ENCODE peak calls at places on chromosomes 16 and 17, in six cellular contexts. P is aorta, M is neural progenitor cell, V is heart left ventricle, Q is prostate gland, O is mammary epithelial cell. B is an unnamed sample.

GRCh38 chr16:50644730-50645129 is 36.4 kb downstream of the SNX20 start:
- DNase-seq in V (no peak), Q (no peak), M (peak; percentile 42), P (no peak), O (peak; percentile 23), B (no peak)

GRCh38 chr17:61294777-61295176 is 104.9 kb upstream of the TBX2 start:
- DNase-seq in P (no peak), O (peak; percentile 48), V (no peak), Q (no peak), M (peak; percentile 30), B (no peak)

GRCh38 chr17:5264930-5265329 is 17.2 kb upstream of the RABEP1 start:
- DNase-seq in O (no peak), V (no peak), P (no peak), Q (no peak), M (no peak), B (no peak)

GRCh38 chr16:1983544-1984346 is at the start of gene GFER:
- DNase-seq in P (peak; percentile 96), V (peak; percentile 92), Q (peak; percentile 75), O (peak; percentile 82), M (peak; percentile 99), B (no peak)

GRCh38 chr17:74777884-74778490 is 1.8 kb upstream of the NAT9 start:
- DNase-seq in M (no peak), P (no peak), V (no peak), Q (no peak), O (no peak), B (no peak)

GRCh38 chr17:75517277-75517865 is 1.0 kb downstream of the TSEN54 start:
- DNase-seq in P (no peak), Q (no peak), V (no peak), O (no peak), M (peak; percentile 33), B (peak; percentile 62)

GRCh38 chr17:74480290-74480689 is 13.9 kb downstream of the CD300A start:
- DNase-seq in P (no peak), Q (no peak), M (no peak), O (no peak), V (no peak), B (no peak)

GRCh38 chr17:76014100-76014924 is 12.8 kb downstream of the EVPL start:
- DNase-seq in M (peak; percentile 93), P (peak; percentile 88), Q (peak; percentile 69), V (peak; percentile 67), O (peak; percentile 61), B (peak; percentile 69)

GRCh38 chr17:74759243-74759801 is 10.9 kb downstream of the NHERF1 start:
- DNase-seq in V (no peak), O (no peak), P (no peak), Q (no peak), M (no peak), B (no peak)

GRCh38 chr16:83675136-83675535 is 132.6 kb upstream of the HSBP1 start:
- DNase-seq in O (no peak), P (no peak), Q (no peak), V (no peak), M (peak; percentile 79), B (no peak)

GRCh38 chr16:73232555-73233422 is 184.9 kb upstream of the ZFHX3 start:
- DNase-seq in P (no peak), V (peak; percentile 59), O (peak; percentile 12), M (no peak), Q (no peak), B (no peak)

GRCh38 chr17:81553018-81553615 is 964 bp upstream of the FAAP100 start:
- DNase-seq in M (peak; percentile 90), Q (peak; percentile 73), V (peak; percentile 65), O (peak; percentile 80), P (peak; percentile 90), B (peak; percentile 86)

GRCh38 chr17:42920106-42920900 is 19.7 kb downstream of the G6PC1 start:
- DNase-seq in V (no peak), P (no peak), Q (no peak), O (no peak), M (peak; percentile 8), B (no peak)

GRCh38 chr17:36661047-36661666 is 59.8 kb downstream of the MRM1 start:
- DNase-seq in O (no peak), V (no peak), M (no peak), P (no peak), Q (no peak), B (no peak)

GRCh38 chr16:66242672-66243071 is 123.8 kb upstream of the CDH5 start:
- DNase-seq in V (no peak), O (no peak), P (peak; percentile 27), Q (no peak), M (no peak), B (no peak)

GRCh38 chr17:18919963-18920362 is 32.0 kb upstream of the SLC5A10 start:
- DNase-seq in O (no peak), Q (no peak), V (no peak), P (no peak), M (no peak), B (no peak)

GRCh38 chr16:24993722-24994686 is 21.2 kb downstream of the ARHGAP17 start:
- DNase-seq in V (no peak), O (peak; percentile 87), M (no peak), P (no peak), Q (no peak), B (no peak)

GRCh38 chr16:73166972-73167550 is 119.1 kb upstream of the ZFHX3 start:
- DNase-seq in Q (no peak), V (no peak), M (no peak), O (peak; percentile 14), P (no peak), B (no peak)

GRCh38 chr17:16465861-16466338 is 26.1 kb downstream of the LRRC75A start:
- DNase-seq in Q (no peak), V (peak; percentile 69), M (no peak), P (no peak), O (no peak), B (no peak)

GRCh38 chr17:29070795-29071194 is 27.9 kb downstream of the PIPOX start:
- DNase-seq in M (no peak), Q (no peak), V (no peak), P (no peak), O (no peak), B (no peak)

GRCh38 chr17:78774456-78774855 is 7.6 kb downstream of the CYTH1 start:
- DNase-seq in V (no peak), M (no peak), O (peak; percentile 48), P (no peak), Q (no peak), B (no peak)

GRCh38 chr17:16361874-16362273 is 8.6 kb upstream of the CENPV start:
- DNase-seq in Q (no peak), P (no peak), O (no peak), M (no peak), V (no peak), B (no peak)

GRCh38 chr16:80804451-80805383 is at the start of gene CDYL2:
- DNase-seq in O (no peak), M (peak; percentile 75), V (peak; percentile 39), P (peak; percentile 74), Q (peak; percentile 43), B (no peak)

GRCh38 chr16:80803341-80804060 is 897 bp downstream of the CDYL2 start:
- DNase-seq in M (peak; percentile 63), Q (peak; percentile 32), O (no peak), P (peak; percentile 78), V (peak; percentile 41), B (peak; percentile 56)

GRCh38 chr16:80804061-80804450 is 342 bp downstream of the CDYL2 start:
- DNase-seq in O (peak; percentile 31), V (no peak), Q (peak; percentile 24), M (no peak), P (peak; percentile 80), B (no peak)

GRCh38 chr16:80807916-80808315 is 3.5 kb upstream of the CDYL2 start:
- DNase-seq in P (no peak), O (no peak), M (no peak), Q (no peak), V (no peak), B (no peak)

DNA sequence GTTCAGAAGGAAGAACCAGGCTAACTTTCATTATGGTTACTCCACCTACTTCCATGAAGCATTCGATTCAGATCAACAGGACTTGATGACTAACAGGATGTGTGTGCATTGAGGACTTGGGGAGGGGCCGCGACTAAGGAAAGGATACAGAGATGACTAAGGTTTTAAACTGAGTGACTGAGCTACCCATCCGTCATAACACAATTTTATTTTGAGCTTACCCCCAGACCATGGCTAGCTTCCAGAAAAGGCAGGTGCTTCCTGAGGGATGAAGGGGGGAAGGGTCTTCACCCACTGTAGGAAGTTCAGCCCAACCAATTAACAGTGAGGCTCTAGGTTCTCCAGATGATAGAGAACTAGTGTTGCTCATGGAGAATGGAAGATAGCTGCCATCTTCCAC is 2.6 kb upstream of the CDYL2 start:
- DNase-seq in O (peak; percentile 46), M (no peak), V (peak; percentile 32), Q (no peak), P (no peak), B (peak; percentile 75)
- H3K4me3 ChIP-seq in O (no peak overlapping the region), M (no peak overlapping the region), V (no peak overlapping the region), Q (no peak overlapping the region), P (no peak overlapping the region), B (no peak overlapping the region)

DNA sequence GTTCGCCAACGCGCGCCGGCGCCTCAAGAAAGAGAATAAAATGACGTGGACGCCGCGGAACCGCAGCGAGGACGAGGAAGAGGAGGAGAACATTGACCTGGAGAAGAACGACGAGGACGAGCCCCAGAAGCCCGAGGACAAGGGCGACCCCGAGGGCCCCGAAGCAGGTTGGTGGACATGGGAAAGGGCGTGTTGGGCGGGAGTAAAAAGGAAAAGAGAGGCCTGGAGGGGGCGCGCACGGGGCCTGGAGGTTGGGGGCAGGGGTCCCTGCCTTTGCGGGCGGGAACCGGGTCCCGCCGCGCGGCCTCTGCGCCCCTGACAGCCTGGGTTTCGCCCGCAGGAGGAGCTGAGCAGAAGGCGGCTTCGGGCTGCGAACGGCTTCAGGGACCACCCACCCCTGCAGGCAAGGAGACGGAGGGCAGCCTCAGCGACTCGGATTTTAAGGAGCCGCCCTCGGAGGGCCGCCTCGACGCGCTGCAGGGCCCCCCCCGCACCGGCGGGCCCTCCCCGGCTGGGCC is 2.1 kb downstream of the IRX5 start:
- DNase-seq in M (peak; percentile 70), V (peak; percentile 28), Q (no peak), P (no peak), O (peak; percentile 35), B (no peak)
- H3K4me3 ChIP-seq in M (peak overlapping the region; percentile 79), V (peak overlapping the region; percentile 5), Q (peak overlapping the region; percentile 75), P (no peak overlapping the region), O (peak overlapping the region; percentile 94), B (peak overlapping the region; percentile 80)

DNA sequence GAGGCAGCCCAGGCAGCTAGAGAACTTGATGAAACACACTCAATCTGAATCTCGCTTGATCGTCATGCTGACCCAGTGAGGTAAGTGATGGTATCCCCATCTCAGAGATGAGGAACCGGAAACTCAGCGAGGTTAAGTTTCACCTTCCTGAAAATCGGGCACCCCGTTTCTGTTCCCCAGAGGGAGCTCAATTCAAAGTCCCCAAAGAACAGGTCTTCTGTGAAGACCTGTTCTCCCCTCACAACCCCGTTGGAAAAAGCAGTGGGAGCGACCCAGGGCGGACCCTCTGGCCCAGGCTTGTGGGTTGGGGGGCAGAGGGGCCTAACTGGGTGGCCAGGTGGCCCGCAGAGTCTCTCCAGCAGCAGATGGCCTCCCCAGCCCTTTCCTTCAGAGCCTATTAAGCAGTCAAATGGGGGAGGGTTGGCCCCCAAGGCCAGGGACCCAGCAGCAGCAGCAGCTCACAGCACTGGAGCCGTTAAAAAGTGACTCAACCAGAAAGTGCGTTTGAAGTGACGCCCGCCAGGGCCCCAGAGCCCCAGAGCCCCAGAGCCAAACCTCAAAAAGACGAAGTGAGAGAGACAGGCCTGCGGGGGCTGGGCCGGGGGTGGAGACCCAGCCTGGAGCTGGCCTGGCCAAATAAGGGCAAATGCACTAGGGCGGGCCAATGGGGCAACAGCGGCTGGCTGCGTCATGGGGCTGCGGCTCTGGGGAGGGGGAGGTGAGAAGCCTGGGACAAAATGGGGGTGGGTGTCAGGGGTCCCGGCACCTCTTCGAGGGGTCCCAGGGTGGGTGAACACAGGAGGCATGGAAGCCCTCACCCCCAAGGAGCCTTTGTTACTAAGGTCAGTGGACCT is 9.2 kb upstream of the TSPOAP1 start:
- DNase-seq in O (no peak), M (peak; percentile 75), Q (peak; percentile 20), V (peak; percentile 83), P (peak; percentile 89), B (no peak)
- H3K4me3 ChIP-seq in O (no peak overlapping the region), M (no peak overlapping the region), Q (peak overlapping the region; percentile 9), V (no peak overlapping the region), P (no peak overlapping the region), B (no peak overlapping the region)

GRCh38 chr16:13913374-13914292 is 6.3 kb upstream of the ERCC4 start:
- DNase-seq in V (no peak), O (no peak), Q (no peak), P (no peak), M (no peak), B (no peak)
- H3K4me3 ChIP-seq in V (no peak overlapping the region), O (no peak overlapping the region), Q (no peak overlapping the region), P (no peak overlapping the region), M (no peak overlapping the region), B (no peak overlapping the region)